ENCODE peak calls at places on chromosome 16, in seven cellular contexts. R is SK-N-SH, Y is PC-3, H is neural progenitor cell, K is GM23248, N is hepatocyte, X is MM.1S. Q is an unnamed sample.

GRCh38 chr16:88963583-88963982 is 13.4 kb downstream of the CBFA2T3 start:
- DNase-seq in Y (peak), K (no peak), R (no peak), X (no peak), N (no peak), H (no peak), Q (no peak)

GRCh38 chr16:77807-78443 is at the start of gene MPG:
- DNase-seq in Y (peak), X (peak), H (peak), N (peak), R (peak), K (peak), Q (peak)

GRCh38 chr16:88705746-88706287 is 391 bp downstream of the RNF166 start:
- DNase-seq in K (peak), R (no peak), X (no peak), Y (no peak), N (peak), H (peak), Q (no peak)

GRCh38 chr16:88881090-88881580 is 14.7 kb upstream of the PABPN1L start:
- DNase-seq in Y (no peak), N (no peak), X (no peak), K (no peak), R (no peak), H (no peak), Q (peak)

GRCh38 chr16:12426122-12426521 is 377.6 kb downstream of the CPPED1 start:
- DNase-seq in X (no peak), H (peak), N (peak), R (peak), Y (no peak), K (peak), Q (no peak)

GRCh38 chr16:54094641-54095040 is 191.9 kb downstream of the IRX3 start:
- DNase-seq in K (no peak), N (no peak), R (no peak), X (no peak), H (no peak), Y (no peak), Q (no peak)

GRCh38 chr16:84806256-84806889 is 13.4 kb upstream of the CRISPLD2 start:
- DNase-seq in X (no peak), N (peak), H (no peak), K (peak), Y (peak), R (peak), Q (no peak)

GRCh38 chr16:84928679-84929420 is 82.5 kb downstream of the ZDHHC7 start:
- DNase-seq in R (no peak), H (no peak), Y (peak), N (peak), K (peak), X (no peak), Q (no peak)

GRCh38 chr16:77297996-77298637 is 98.9 kb downstream of the SYCE1L start:
- DNase-seq in R (no peak), H (no peak), N (no peak), X (no peak), K (peak), Y (peak), Q (no peak)

GRCh38 chr16:707062-707538 is 1.5 kb upstream of the FBXL16 start:
- DNase-seq in Y (no peak), R (no peak), X (no peak), H (no peak), N (no peak), K (no peak), Q (no peak)

GRCh38 chr16:61937646-61938045 is 98.6 kb downstream of the CDH8 start:
- DNase-seq in K (no peak), H (no peak), X (no peak), R (no peak), N (no peak), Y (no peak), Q (no peak)

GRCh38 chr16:67957622-67958021 is 10.8 kb downstream of the SLC12A4 start:
- DNase-seq in R (no peak), X (no peak), H (no peak), Y (no peak), K (no peak), N (no peak), Q (no peak)

GRCh38 chr16:88750854-88751253 is 34.2 kb downstream of the PIEZO1 start:
- DNase-seq in K (no peak), R (no peak), Y (no peak), H (no peak), X (no peak), N (no peak), Q (no peak)

GRCh38 chr16:54846761-54847160 is 83.9 kb upstream of the IRX5 start:
- DNase-seq in H (no peak), Y (peak), X (peak), R (no peak), K (no peak), N (peak), Q (no peak)

GRCh38 chr16:4015275-4015990 is 100.8 kb downstream of the ADCY9 start:
- DNase-seq in N (peak), H (no peak), R (no peak), X (no peak), Y (no peak), K (no peak), Q (no peak)

GRCh38 chr16:84737658-84738057 is 37.9 kb downstream of the USP10 start:
- DNase-seq in H (no peak), X (no peak), N (no peak), K (no peak), R (no peak), Y (no peak), Q (no peak)

GRCh38 chr16:88469615-88470395 is 16.7 kb downstream of the ZFPM1 start:
- DNase-seq in Y (no peak), H (no peak), K (no peak), R (no peak), X (no peak), N (no peak), Q (no peak)

GRCh38 chr16:11379420-11379819 is 34.2 kb downstream of the RMI2 start:
- DNase-seq in N (no peak), K (peak), Y (peak), R (no peak), X (no peak), H (no peak), Q (no peak)

GRCh38 chr16:58863042-58863441 is 128.9 kb upstream of the GOT2 start:
- DNase-seq in K (no peak), X (no peak), R (no peak), H (no peak), Y (no peak), N (no peak), Q (peak)

GRCh38 chr16:10531582-10531981 is 48.8 kb downstream of the EMP2 start:
- DNase-seq in N (no peak), H (no peak), R (no peak), X (no peak), Y (no peak), K (no peak), Q (no peak)

GRCh38 chr16:56203052-56203451 is 11.8 kb downstream of the GNAO1 start:
- DNase-seq in N (peak), Y (no peak), H (peak), X (peak), R (peak), K (peak), Q (peak)

GRCh38 chr16:83002351-83003334 is 375.9 kb downstream of the CDH13 start:
- DNase-seq in Y (no peak), R (no peak), H (no peak), N (no peak), X (no peak), K (peak), Q (no peak)

GRCh38 chr16:47574091-47575054 is 113.2 kb downstream of the PHKB start:
- DNase-seq in Y (peak), N (no peak), X (peak), H (peak), R (no peak), K (peak), Q (peak)

GRCh38 chr16:10616744-10617640 is 36.6 kb upstream of the EMP2 start:
- DNase-seq in R (peak), H (peak), K (peak), Y (peak), N (peak), X (no peak), Q (peak)

GRCh38 chr16:85396879-85397871 is 215.9 kb upstream of the GSE1 start:
- DNase-seq in Y (no peak), R (no peak), X (no peak), N (peak), H (no peak), K (no peak), Q (peak)

GRCh38 chr16:28130099-28131088 is 66.9 kb upstream of the GSG1L start:
- DNase-seq in H (peak), K (peak), X (no peak), R (no peak), N (no peak), Y (no peak), Q (peak)

GRCh38 chr16:31700200-31700529 is 172.5 kb downstream of the AHSP start:
- DNase-seq in N (no peak), R (peak), X (no peak), H (no peak), K (peak), Y (peak), Q (no peak)
- TF ChIP-seq EZH2phosphoT487 in N (no peak), R (no peak), X (no peak), H (no peak), K (no peak), Y (no peak), Q (no peak)

GRCh38 chr16:86478779-86479178 is 31.5 kb upstream of the FOXF1 start:
- DNase-seq in R (no peak), X (no peak), H (no peak), N (no peak), K (no peak), Y (no peak), Q (no peak)

GRCh38 chr16:86477642-86478041 is 32.7 kb upstream of the FOXF1 start:
- DNase-seq in K (peak), Y (no peak), X (no peak), N (no peak), H (no peak), R (no peak), Q (no peak)

GRCh38 chr16:86480444-86480843 is 29.9 kb upstream of the FOXF1 start:
- DNase-seq in R (no peak), N (no peak), Y (no peak), H (no peak), X (no peak), K (no peak), Q (no peak)

GRCh38 chr16:86479419-86479818 is 30.9 kb upstream of the FOXF1 start:
- DNase-seq in Y (no peak), K (no peak), X (no peak), N (no peak), R (no peak), H (no peak), Q (no peak)

DNA sequence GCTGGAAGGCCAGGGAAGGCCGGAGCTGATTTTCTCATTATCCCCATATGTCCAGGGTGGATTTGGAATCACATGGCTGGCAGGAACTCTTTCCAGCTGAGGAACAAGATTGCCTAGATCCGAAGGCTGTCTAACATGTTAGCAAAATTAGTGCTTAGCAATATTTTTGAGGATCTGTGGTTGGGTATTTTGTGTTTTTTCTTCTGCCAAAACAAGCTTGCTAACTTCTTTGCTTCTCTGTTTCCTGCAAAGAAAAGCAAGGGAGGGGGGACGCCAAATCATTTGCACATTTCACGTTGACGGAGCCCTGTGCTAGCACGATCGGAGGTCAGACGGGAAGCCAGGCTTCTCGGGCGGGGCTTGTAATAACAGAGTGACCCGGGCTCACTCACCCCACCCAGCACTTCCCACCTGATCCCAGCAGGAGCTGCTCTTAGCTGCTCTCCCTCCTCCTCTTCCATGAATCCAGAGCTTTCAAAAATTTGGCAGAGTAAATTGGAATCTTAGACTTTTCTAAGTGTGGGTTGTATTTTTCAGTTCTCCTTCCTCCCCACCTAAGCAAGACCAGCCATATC is 33.3 kb upstream of the FOXF1 start:
- DNase-seq in X (no peak), R (no peak), H (no peak), K (peak), N (no peak), Y (no peak), Q (peak)
- TF ChIP-seq EZH2phosphoT487 in X (no peak), R (no peak), H (no peak), K (no peak), N (no peak), Y (no peak), Q (no peak)

GRCh38 chr16:20799599-20799998 is 6.7 kb downstream of the ERI2 start:
- DNase-seq in R (no peak), H (peak), X (peak), N (peak), K (peak), Y (peak), Q (peak)
- TF ChIP-seq EZH2phosphoT487 in R (no peak), H (no peak), X (no peak), N (no peak), K (no peak), Y (no peak), Q (no peak)

GRCh38 chr16:75198135-75198600 is 8.8 kb downstream of the CTRB2 start:
- DNase-seq in Y (no peak), N (peak), X (no peak), H (no peak), R (peak), K (peak), Q (no peak)
- TF ChIP-seq EZH2phosphoT487 in Y (no peak), N (no peak), X (no peak), H (no peak), R (no peak), K (no peak), Q (no peak)

GRCh38 chr16:13425840-13426239 is 494.1 kb upstream of the ERCC4 start:
- DNase-seq in H (no peak), K (no peak), Y (no peak), N (no peak), X (no peak), R (no peak), Q (no peak)

GRCh38 chr16:13426279-13426678 is 493.7 kb upstream of the ERCC4 start:
- DNase-seq in R (no peak), X (no peak), N (no peak), Y (no peak), K (no peak), H (peak), Q (peak)

GRCh38 chr16:13429411-13429810 is 490.5 kb upstream of the ERCC4 start:
- DNase-seq in H (no peak), R (no peak), N (no peak), K (no peak), Y (no peak), X (no peak), Q (no peak)

GRCh38 chr16:13426736-13427135 is 493.2 kb upstream of the ERCC4 start:
- DNase-seq in X (no peak), K (no peak), H (no peak), R (no peak), N (no peak), Y (no peak), Q (no peak)

DNA sequence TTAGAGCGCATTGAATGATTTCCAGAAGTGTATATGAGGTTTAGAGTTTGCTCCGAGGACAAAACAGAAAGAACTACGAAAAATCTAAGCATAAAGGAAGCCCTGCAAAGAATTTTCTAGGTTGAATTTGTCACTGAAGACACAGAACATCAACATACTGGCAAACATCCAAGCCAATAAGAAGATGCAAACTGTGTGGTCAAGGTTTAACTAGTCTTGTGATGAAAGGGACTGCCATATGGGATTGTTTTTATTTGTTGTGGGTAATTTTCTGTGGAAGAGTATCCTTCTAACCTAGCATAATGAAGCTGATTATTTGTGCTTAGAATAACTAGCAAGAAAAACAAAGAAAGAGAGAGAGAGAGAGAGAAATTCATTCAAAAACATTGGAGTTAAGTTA is 492.0 kb upstream of the ERCC4 start:
- DNase-seq in R (no peak), N (no peak), X (no peak), H (no peak), K (no peak), Y (no peak), Q (no peak)
- TF ChIP-seq EZH2phosphoT487 in R (no peak), N (no peak), X (no peak), H (no peak), K (no peak), Y (no peak), Q (no peak)

GRCh38 chr16:66352304-66352703 is 14.2 kb upstream of the CDH5 start:
- DNase-seq in Y (no peak), X (no peak), K (no peak), N (no peak), R (no peak), H (no peak), Q (no peak)
- TF ChIP-seq EZH2phosphoT487 in Y (no peak), X (no peak), K (no peak), N (no peak), R (no peak), H (no peak), Q (no peak)